ENCODE peak calls at places on chromosomes 12 and 14, in ten cellular contexts. Q is psoas muscle, N is A549, H is omental fat pad, B is choroid plexus epithelial cell, R is fibroblast of the aortic adventitia, J is IMR-90, S is AG10803, F is HFF-Myc, Y is GM10248. P is an unnamed sample.

GRCh38 chr14:54424479-54424901 is 16.7 kb downstream of the CNIH1 start:
- DNase-seq in Q (no peak), F (no peak), S (no peak), J (no peak), Y (no peak), R (no peak), H (no peak), N (no peak), B (no peak), P (no peak)

GRCh38 chr12:125346361-125346760 is 281.1 kb downstream of the AACS start:
- DNase-seq in B (no peak), S (no peak), R (peak), N (no peak), J (no peak), Y (no peak), Q (no peak), H (no peak), F (no peak), P (no peak)

GRCh38 chr12:43294881-43295280 is 257.1 kb downstream of the ADAMTS20 start:
- DNase-seq in Q (no peak), N (no peak), B (no peak), H (no peak), R (no peak), S (no peak), J (no peak), Y (no peak), F (no peak), P (no peak)

GRCh38 chr12:120367252-120367923 is 1.6 kb downstream of the MSI1 start:
- DNase-seq in N (no peak), J (no peak), Q (no peak), S (no peak), R (no peak), Y (no peak), H (no peak), F (no peak), B (peak), P (peak)

GRCh38 chr12:45613306-45613705 is 116.2 kb upstream of the ARID2 start:
- DNase-seq in H (no peak), R (peak), J (peak), B (peak), N (no peak), S (peak), F (no peak), Y (no peak), Q (no peak), P (no peak)

GRCh38 chr12:67355428-67356385 is 86.5 kb downstream of the CAND1 start:
- DNase-seq in F (no peak), Q (no peak), N (no peak), S (peak), H (no peak), J (peak), B (peak), R (peak), Y (peak), P (peak)

GRCh38 chr12:102824218-102824835 is 92.7 kb downstream of the PAH start:
- DNase-seq in F (no peak), Y (peak), R (no peak), H (no peak), J (peak), B (peak), S (peak), N (peak), Q (peak), P (peak)

GRCh38 chr12:66623455-66623854 is 55.4 kb downstream of the GRIP1 start:
- DNase-seq in Y (no peak), R (no peak), J (no peak), N (no peak), B (peak), S (peak), H (no peak), Q (no peak), F (no peak), P (no peak)

GRCh38 chr12:114368685-114369084 is 37.3 kb downstream of the TBX5 start:
- DNase-seq in Q (peak), J (no peak), B (no peak), N (no peak), S (peak), Y (no peak), H (no peak), F (no peak), R (peak), P (no peak)

GRCh38 chr14:93748208-93749080 is 39.8 kb downstream of the PRIMA1 start:
- DNase-seq in S (no peak), F (no peak), J (no peak), Y (no peak), Q (peak), N (no peak), B (no peak), R (no peak), H (no peak), P (no peak)

GRCh38 chr14:74492413-74493342 is at the start of gene NPC2:
- DNase-seq in N (no peak), B (peak), S (no peak), F (no peak), Y (no peak), H (peak), Q (no peak), J (no peak), R (peak), P (no peak)

GRCh38 chr14:79971330-79971729 is 240.0 kb downstream of the DIO2 start:
- DNase-seq in B (peak), S (peak), J (peak), Y (no peak), R (peak), F (peak), N (no peak), H (no peak), Q (no peak), P (no peak)

GRCh38 chr12:112350593-112351592 is 31.3 kb downstream of the HECTD4 start:
- DNase-seq in Y (no peak), H (no peak), N (no peak), J (no peak), S (peak), F (no peak), R (peak), Q (no peak), B (no peak), P (no peak)

GRCh38 chr14:72594099-72594901 is 299.6 kb downstream of the DPF3 start:
- DNase-seq in B (no peak), F (no peak), R (no peak), J (no peak), S (no peak), Q (no peak), N (no peak), Y (no peak), H (no peak), P (no peak)

GRCh38 chr12:953776-954175 is 4.3 kb upstream of the RAD52 start:
- DNase-seq in B (peak), S (peak), H (no peak), F (no peak), Q (no peak), R (peak), Y (no peak), J (peak), N (no peak), P (no peak)

GRCh38 chr12:26122681-26123481 is 2.0 kb downstream of the BHLHE41 start:
- DNase-seq in J (peak), H (peak), F (peak), Q (peak), N (peak), S (peak), B (peak), R (peak), Y (peak), P (peak)

GRCh38 chr12:68611094-68611818 is 557 bp downstream of the RAP1B start:
- DNase-seq in R (peak), H (no peak), F (no peak), Q (peak), B (peak), S (peak), N (peak), J (peak), Y (peak), P (peak)

GRCh38 chr12:53600490-53601295 is 25.5 kb downstream of the ATF7 start:
- DNase-seq in S (no peak), Y (no peak), J (no peak), N (no peak), F (no peak), R (no peak), B (no peak), Q (no peak), H (no peak), P (no peak)

GRCh38 chr12:53596920-53597363 is 29.2 kb downstream of the ATF7 start:
- DNase-seq in J (peak), Q (no peak), B (peak), R (peak), Y (no peak), F (peak), S (peak), N (no peak), H (no peak), P (no peak)

GRCh38 chr12:53602176-53602942 is 23.8 kb downstream of the ATF7 start:
- DNase-seq in S (no peak), Y (no peak), R (no peak), B (no peak), Q (no peak), N (no peak), F (no peak), J (no peak), H (no peak), P (no peak)

GRCh38 chr12:53601296-53601847 is 24.8 kb downstream of the ATF7 start:
- DNase-seq in N (no peak), H (no peak), F (no peak), R (no peak), S (no peak), Y (no peak), B (no peak), J (no peak), Q (no peak), P (no peak)

DNA sequence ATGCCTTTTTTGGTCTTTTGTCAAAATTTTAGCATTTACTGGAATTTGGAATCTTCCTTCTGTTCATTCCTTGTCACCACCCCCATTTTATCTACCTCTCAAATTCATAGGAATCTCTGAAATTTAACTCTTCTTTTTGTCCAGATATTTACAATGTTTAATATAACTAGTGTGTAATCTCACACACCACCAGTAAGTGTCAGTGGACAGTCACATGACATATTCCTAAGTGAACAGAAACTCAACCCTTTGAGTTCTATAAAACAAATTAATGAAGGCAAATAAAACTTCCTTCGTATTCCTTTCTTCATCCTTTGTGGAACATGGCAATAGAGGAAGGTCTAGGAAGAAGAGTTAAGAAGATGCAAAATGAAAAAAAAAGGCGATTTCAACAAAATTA is 26.6 kb downstream of the ATF7 start:
- DNase-seq in N (no peak), R (no peak), S (no peak), F (no peak), Y (no peak), B (peak), J (no peak), Q (no peak), H (no peak), P (no peak)
- TF ChIP-seq CTCF in N (no peak), R (peak), S (no peak), F (no peak), Y (no peak), B (no peak), J (peak), Q (peak), H (no peak), P (no peak)

GRCh38 chr12:33605776-33606175 is 166.2 kb upstream of the SYT10 start:
- DNase-seq in R (peak), Q (no peak), B (peak), J (no peak), F (no peak), S (no peak), H (no peak), N (peak), Y (no peak), P (no peak)
- TF ChIP-seq CTCF in R (peak), Q (no peak), B (peak), J (no peak), F (no peak), S (no peak), H (no peak), N (peak), Y (no peak), P (peak)

GRCh38 chr12:34022079-34022830 is at the start of gene ALG10:
- DNase-seq in H (peak), J (peak), R (peak), S (peak), Y (peak), B (peak), F (peak), N (peak), Q (peak), P (peak)
- TF ChIP-seq CTCF in H (no peak), J (peak), R (peak), S (peak), Y (peak), B (peak), F (peak), N (peak), Q (peak), P (peak)

DNA sequence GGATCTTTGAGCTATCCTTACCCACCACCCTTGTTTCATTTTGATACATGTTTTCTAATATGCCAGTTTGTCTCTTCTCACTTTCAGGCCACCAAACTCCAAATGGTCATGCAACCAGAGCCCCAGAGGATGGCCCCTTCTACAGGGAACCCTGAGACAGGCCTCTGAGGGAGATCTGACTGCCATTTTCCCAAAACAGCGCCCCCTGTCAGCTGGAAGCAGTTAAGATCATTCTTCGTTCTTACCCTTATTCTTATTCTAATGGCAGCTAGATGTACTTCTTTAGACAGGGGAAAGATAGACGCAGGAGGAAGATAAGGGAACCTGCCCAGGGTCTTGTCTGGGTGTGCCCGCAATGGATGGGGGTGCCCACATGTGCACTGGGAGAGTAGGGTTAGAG is 38.4 kb downstream of the C12orf56 start:
- DNase-seq in N (no peak), Y (no peak), S (no peak), B (no peak), J (no peak), Q (no peak), R (no peak), F (no peak), H (no peak), P (no peak)
- TF ChIP-seq CTCF in N (no peak), Y (no peak), S (no peak), B (no peak), J (no peak), Q (no peak), R (no peak), F (no peak), H (no peak), P (peak)